ENCODE peak calls at places on chromosomes 4 and X, in seven cellular contexts. D is astrocyte of the cerebellum, F is mesenchymal stem cell, Y is tibial nerve, C is mammary epithelial cell, W is foreskin fibroblast, M is PC-9. T is an unnamed sample.

GRCh38 chr4:44914223-44914622 is 187.9 kb upstream of the GNPDA2 start:
- DNase-seq in M (no peak), W (no peak), C (no peak), Y (no peak), D (no peak), F (peak; percentile 3), T (no peak)

GRCh38 chr4:99356992-99357391 is 4.4 kb upstream of the ADH1C start:
- DNase-seq in Y (no peak), C (no peak), F (no peak), D (no peak), M (no peak), W (no peak), T (no peak)

GRCh38 chrX:4655743-4656142 is 942.3 kb upstream of the PRKX start:
- DNase-seq in Y (no peak), M (peak; percentile 52), F (no peak), C (peak; percentile 78), D (no peak), W (no peak), T (no peak)

GRCh38 chr4:53937918-53938317 is 126.5 kb downstream of the CHIC2 start:
- DNase-seq in C (peak; percentile 39), D (peak; percentile 81), M (no peak), Y (no peak), F (peak; percentile 81), W (peak; percentile 40), T (no peak)

GRCh38 chrX:9464435-9465371 is at the start of gene TBL1X:
- DNase-seq in D (no peak), Y (no peak), M (peak; percentile 59), C (no peak), F (peak; percentile 45), W (peak; percentile 21), T (no peak)

GRCh38 chrX:38798956-38799355 is 2.3 kb upstream of the MID1IP1 start:
- DNase-seq in Y (no peak), M (no peak), W (peak; percentile 66), F (peak; percentile 38), C (peak; percentile 70), D (peak; percentile 41), T (no peak)

GRCh38 chr4:151667025-151667424 is 93.8 kb downstream of the GATB start:
- DNase-seq in W (peak; percentile 68), F (peak; percentile 83), M (no peak), Y (no peak), C (no peak), D (no peak), T (no peak)

GRCh38 chr4:8851321-8852117 is 20.1 kb downstream of the HMX1 start:
- DNase-seq in C (no peak), M (no peak), W (no peak), Y (no peak), F (no peak), D (no peak), T (no peak)

GRCh38 chr4:90234916-90235547 is 107.8 kb downstream of the CCSER1 start:
- DNase-seq in C (no peak), Y (no peak), F (no peak), M (no peak), D (no peak), W (no peak), T (no peak)
- H3K4me3 ChIP-seq in C (no peak overlapping the region), Y (no peak overlapping the region), F (no peak overlapping the region), M (no peak overlapping the region), D (no peak overlapping the region), W (no peak overlapping the region), T (no peak overlapping the region)

GRCh38 chr4:146637853-146638800 is 566 bp upstream of the POU4F2 start:
- DNase-seq in W (no peak), D (no peak), Y (no peak), F (no peak), C (no peak), M (no peak), T (no peak)
- H3K4me3 ChIP-seq in W (no peak overlapping the region), D (peak overlapping the region; percentile 24), Y (peak overlapping the region; percentile 15), F (peak overlapping the region; percentile 27), C (no peak overlapping the region), M (no peak overlapping the region), T (peak overlapping the region; percentile 22)

GRCh38 chrX:155611302-155611701 is 1.4 kb downstream of the TMLHE start:
- DNase-seq in Y (no peak), W (no peak), F (peak; percentile 0), C (no peak), M (no peak), D (no peak), T (no peak)
- H3K4me3 ChIP-seq in Y (peak overlapping the region; percentile 65), W (peak overlapping the region; percentile 79), F (no peak overlapping the region), C (no peak overlapping the region), M (peak overlapping the region; percentile 77), D (peak overlapping the region; percentile 64), T (peak overlapping the region; percentile 82)

GRCh38 chrX:43166874-43167273 is 388.9 kb upstream of the PPP1R2C start:
- DNase-seq in C (no peak), W (no peak), M (no peak), F (no peak), Y (no peak), D (no peak), T (no peak)
- H3K4me3 ChIP-seq in C (no peak overlapping the region), W (no peak overlapping the region), M (no peak overlapping the region), F (no peak overlapping the region), Y (no peak overlapping the region), D (no peak overlapping the region), T (no peak overlapping the region)